ENCODE peak calls at places on chromosomes 7 and 10, in four cellular contexts. One of them, this sample, is unnamed.

GRCh38 chr7:70016044-70016770 is 417.9 kb downstream of the AUTS2 start:
- DNase-seq in stimulated activated CD4-positive, alpha-beta T cell treated with anti-CD3 and anti-CD28 coated beads, Interleukin-4, amount 100 ng/mL, for 48 hours: no peak
- DNase-seq in brain microvascular endothelial cell: peak
- DNase-seq in H9: no peak
- DNase-seq in this sample: no peak

GRCh38 chr10:90571876-90572275 is 286.0 kb downstream of the HTR7 start:
- DNase-seq in stimulated activated CD4-positive, alpha-beta T cell treated with anti-CD3 and anti-CD28 coated beads, Interleukin-4, amount 100 ng/mL, for 48 hours: no peak
- DNase-seq in brain microvascular endothelial cell: no peak
- DNase-seq in H9: no peak
- DNase-seq in this sample: no peak

GRCh38 chr10:6098156-6098555 is 9.3 kb downstream of the RBM17 start:
- DNase-seq in stimulated activated CD4-positive, alpha-beta T cell treated with anti-CD3 and anti-CD28 coated beads, Interleukin-4, amount 100 ng/mL, for 48 hours: no peak
- DNase-seq in brain microvascular endothelial cell: no peak
- DNase-seq in H9: no peak
- DNase-seq in this sample: no peak

GRCh38 chr7:142328551-142328950 is 70.7 kb upstream of the PRSS58 start:
- DNase-seq in stimulated activated CD4-positive, alpha-beta T cell treated with anti-CD3 and anti-CD28 coated beads, Interleukin-4, amount 100 ng/mL, for 48 hours: no peak
- DNase-seq in brain microvascular endothelial cell: no peak
- DNase-seq in H9: no peak
- DNase-seq in this sample: no peak

GRCh38 chr7:55020481-55020871 is 1.7 kb downstream of the EGFR start:
- DNase-seq in stimulated activated CD4-positive, alpha-beta T cell treated with anti-CD3 and anti-CD28 coated beads, Interleukin-4, amount 100 ng/mL, for 48 hours: no peak
- DNase-seq in brain microvascular endothelial cell: peak
- DNase-seq in H9: no peak
- DNase-seq in this sample: no peak

GRCh38 chr10:117619200-117619599 is 76.7 kb downstream of the EMX2 start:
- DNase-seq in stimulated activated CD4-positive, alpha-beta T cell treated with anti-CD3 and anti-CD28 coated beads, Interleukin-4, amount 100 ng/mL, for 48 hours: no peak
- DNase-seq in brain microvascular endothelial cell: no peak
- DNase-seq in H9: no peak
- DNase-seq in this sample: no peak

GRCh38 chr10:14609178-14609577 is 165.5 kb downstream of the FAM107B start:
- DNase-seq in stimulated activated CD4-positive, alpha-beta T cell treated with anti-CD3 and anti-CD28 coated beads, Interleukin-4, amount 100 ng/mL, for 48 hours: no peak
- DNase-seq in brain microvascular endothelial cell: no peak
- DNase-seq in H9: no peak
- DNase-seq in this sample: no peak

GRCh38 chr7:25537678-25538375 is 309.5 kb upstream of the NPVF start:
- DNase-seq in stimulated activated CD4-positive, alpha-beta T cell treated with anti-CD3 and anti-CD28 coated beads, Interleukin-4, amount 100 ng/mL, for 48 hours: no peak
- DNase-seq in brain microvascular endothelial cell: no peak
- DNase-seq in H9: no peak
- DNase-seq in this sample: no peak

GRCh38 chr10:26269754-26270153 is 53.2 kb downstream of the GAD2 start:
- DNase-seq in stimulated activated CD4-positive, alpha-beta T cell treated with anti-CD3 and anti-CD28 coated beads, Interleukin-4, amount 100 ng/mL, for 48 hours: no peak
- DNase-seq in brain microvascular endothelial cell: peak
- DNase-seq in H9: no peak
- DNase-seq in this sample: no peak

GRCh38 chr7:103447073-103447960 is 1.3 kb upstream of the SLC26A5 start:
- DNase-seq in stimulated activated CD4-positive, alpha-beta T cell treated with anti-CD3 and anti-CD28 coated beads, Interleukin-4, amount 100 ng/mL, for 48 hours: peak
- DNase-seq in brain microvascular endothelial cell: peak
- DNase-seq in H9: peak
- DNase-seq in this sample: peak

GRCh38 chr7:12623223-12623622 is 52.7 kb downstream of the SCIN start:
- DNase-seq in stimulated activated CD4-positive, alpha-beta T cell treated with anti-CD3 and anti-CD28 coated beads, Interleukin-4, amount 100 ng/mL, for 48 hours: no peak
- DNase-seq in brain microvascular endothelial cell: no peak
- DNase-seq in H9: no peak
- DNase-seq in this sample: no peak

This sample was measured in progenitor cell of endocrine pancreas.